ENCODE peak calls at places on chromosome 13, in six cellular contexts. V, X, I, P, W and Z are unnamed samples. For H3K9me3 and H3K36me3, the result is how much of the 10 kb centered on the place peaks cover.

GRCh38 chr13:31930901-31931522 is 100.6 kb upstream of the FRY start:
- DNase-seq in X (no peak), W (no peak), I (no peak), V (peak), P (no peak), Z (no peak)

GRCh38 chr13:79935121-79935520 is 405.8 kb downstream of the SPRY2 start:
- DNase-seq in I (no peak), X (no peak), P (no peak), W (no peak), V (no peak), Z (no peak)

GRCh38 chr13:25046985-25047660 is 48.8 kb upstream of the PABPC3 start:
- DNase-seq in V (peak), P (no peak), W (no peak), I (peak), X (no peak), Z (no peak)

GRCh38 chr13:94228781-94229180 is 250.7 kb downstream of the DCT start:
- DNase-seq in V (peak), X (no peak), W (no peak), I (no peak), P (no peak), Z (no peak)

GRCh38 chr13:26045123-26045522 is 6.7 kb downstream of the SHISA2 start:
- DNase-seq in X (no peak), I (no peak), V (no peak), W (no peak), P (no peak), Z (no peak)

GRCh38 chr13:99965329-99966000 is 6.1 kb downstream of the ZIC5 start:
- DNase-seq in X (no peak), I (peak), W (no peak), V (no peak), P (no peak), Z (no peak)

GRCh38 chr13:74289861-74290260 is 155.7 kb upstream of the KLF12 start:
- DNase-seq in X (no peak), W (no peak), I (no peak), V (no peak), P (no peak), Z (no peak)

GRCh38 chr13:25137624-25137892 is 34.5 kb downstream of the AMER2 start:
- DNase-seq in X (no peak), W (no peak), V (no peak), I (no peak), P (no peak), Z (no peak)

GRCh38 chr13:35630551-35631275 is 154.2 kb upstream of the MAB21L1 start:
- DNase-seq in W (no peak), X (no peak), P (no peak), V (peak), I (no peak), Z (peak)

GRCh38 chr13:75776550-75776949 is 140.4 kb downstream of the LMO7 start:
- DNase-seq in X (no peak), V (no peak), I (no peak), W (no peak), P (no peak), Z (no peak)

GRCh38 chr13:94073006-94073744 is 406.3 kb downstream of the DCT start:
- DNase-seq in X (no peak), V (peak), I (no peak), W (no peak), P (no peak), Z (no peak)

GRCh38 chr13:29594310-29594709 is 1.2 kb downstream of the SLC7A1 start:
- DNase-seq in P (no peak), X (peak), W (peak), I (peak), V (peak), Z (peak)

GRCh38 chr13:41590643-41591042 is 133.3 kb downstream of the RGCC start:
- DNase-seq in X (no peak), V (peak), I (no peak), P (no peak), W (no peak), Z (no peak)

GRCh38 chr13:75771818-75772217 is 135.7 kb downstream of the LMO7 start:
- DNase-seq in I (no peak), W (no peak), P (no peak), X (no peak), V (peak), Z (no peak)

GRCh38 chr13:67223024-67223423 is 7.1 kb downstream of the PCDH9 start:
- DNase-seq in W (no peak), X (no peak), V (peak), I (no peak), P (no peak), Z (no peak)

GRCh38 chr13:102225892-102226291 is 176.0 kb downstream of the FGF14 start:
- DNase-seq in P (no peak), W (no peak), I (no peak), X (no peak), V (no peak), Z (no peak)

GRCh38 chr13:39685652-39686051 is 30.2 kb downstream of the COG6 start:
- DNase-seq in V (no peak), W (no peak), I (no peak), X (no peak), P (no peak), Z (no peak)

GRCh38 chr13:39602614-39603366 is at the start of gene LHFPL6:
- DNase-seq in P (peak), W (no peak), V (peak), I (peak), X (peak), Z (peak)

GRCh38 chr13:49256841-49257240 is 9.1 kb downstream of the CDADC1 start:
- DNase-seq in P (no peak), X (no peak), V (peak), W (no peak), I (no peak), Z (no peak)

GRCh38 chr13:108227651-108228272 is 9.6 kb downstream of the ABHD13 start:
- DNase-seq in X (no peak), W (peak), I (no peak), V (peak), P (no peak), Z (peak)

DNA sequence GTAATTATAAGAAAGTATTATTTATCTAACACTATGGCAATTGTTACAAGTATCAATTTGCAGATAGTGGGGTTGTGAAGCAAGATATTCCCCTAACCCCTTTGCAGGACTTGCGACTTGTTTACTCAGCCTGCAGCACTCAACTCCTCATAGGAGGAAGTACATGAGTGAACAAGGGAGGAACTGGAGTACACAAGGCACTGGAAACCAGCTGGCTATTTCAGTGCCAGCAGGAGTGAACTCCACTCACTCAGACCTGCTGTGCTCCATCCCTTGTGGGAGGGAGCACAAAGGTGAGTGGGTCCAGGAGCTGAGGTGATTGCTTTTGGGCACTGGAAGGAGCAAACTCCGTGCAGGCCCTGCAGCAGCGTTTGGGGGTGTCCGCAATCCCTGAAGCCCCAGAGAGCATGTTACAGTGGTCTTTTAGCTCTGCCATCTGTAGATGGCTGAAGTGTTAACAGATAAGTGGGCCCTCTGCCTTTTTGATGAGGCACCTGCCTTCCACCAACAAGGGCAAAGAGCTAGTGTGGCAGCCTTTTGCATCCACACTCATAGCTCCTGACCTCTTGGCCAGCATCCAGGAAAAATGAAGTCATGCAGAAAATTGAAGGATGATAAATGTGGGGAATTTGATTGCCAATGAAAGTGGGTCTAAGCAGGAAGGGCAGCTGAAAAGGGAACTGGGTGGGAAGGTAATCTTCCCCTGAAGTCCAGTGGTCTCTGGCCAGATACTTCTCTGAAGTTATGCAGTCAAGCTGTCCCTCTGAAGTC is 802.2 kb upstream of the MIR17HG start:
- DNase-seq in W (no peak), V (peak), P (no peak), X (no peak), I (no peak), Z (no peak)
- H3K9me3 ChIP-seq in W (under half), V (under half), P (under half), X (under half), I (under half), Z (under half)

DNA sequence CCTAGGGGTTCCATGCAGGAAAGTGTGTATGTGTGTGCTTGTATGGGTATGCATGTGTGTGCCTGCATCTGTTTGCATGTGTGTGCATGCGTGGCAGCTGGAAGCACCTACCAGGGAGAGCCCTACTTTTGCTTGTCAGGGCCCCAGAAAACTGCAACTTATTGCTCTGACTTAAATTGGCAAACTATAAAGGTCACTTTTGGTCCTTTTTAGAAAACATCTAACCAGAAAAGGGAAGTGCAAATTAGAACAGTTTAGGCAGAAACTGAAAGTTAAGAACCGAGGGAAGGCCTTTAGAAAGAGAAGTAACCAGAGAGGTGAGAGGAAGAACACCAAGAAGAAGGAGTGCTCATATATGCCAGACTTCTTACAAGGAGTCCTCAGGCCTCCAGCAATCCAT is 32.5 kb downstream of the DLEU7 start:
- DNase-seq in P (no peak), V (no peak), X (no peak), W (no peak), I (no peak), Z (no peak)
- H3K4me3 ChIP-seq in P (no peak), V (no peak), X (no peak), W (no peak), I (no peak), Z (no peak)

DNA sequence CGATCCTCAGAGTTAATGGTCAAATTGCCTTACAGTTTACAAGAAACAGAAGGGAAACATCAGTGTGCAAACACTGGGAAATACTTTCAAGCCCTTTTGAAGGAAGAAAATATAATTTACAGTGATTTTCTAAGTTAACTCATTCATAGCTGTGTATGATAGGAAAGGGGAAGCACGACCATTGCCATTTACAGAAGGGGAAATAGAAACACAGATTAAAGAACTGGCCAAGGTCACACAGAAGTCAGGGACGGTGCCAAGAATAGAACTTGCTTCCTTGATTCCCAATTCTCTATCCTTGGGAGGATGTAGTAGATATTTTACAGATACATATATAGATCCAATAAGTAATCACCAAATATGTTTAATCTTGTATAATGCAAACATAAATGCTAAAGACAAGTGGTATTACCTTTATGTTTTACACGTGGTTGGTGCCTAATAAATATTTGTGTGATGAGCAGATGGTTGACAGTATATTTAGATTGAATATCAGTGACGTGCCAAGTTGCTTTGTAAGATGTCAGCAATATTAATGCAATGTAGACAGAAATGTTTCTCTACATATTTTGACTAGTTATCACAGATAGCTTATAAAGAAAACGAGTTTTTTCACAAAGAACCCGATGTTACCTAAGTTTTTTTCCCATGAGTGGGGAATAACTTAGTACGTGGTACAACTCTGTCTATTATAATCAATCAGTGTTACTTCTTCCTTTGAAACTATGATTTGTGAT is 73.1 kb downstream of the FLT1 start:
- DNase-seq in I (no peak), V (no peak), P (no peak), X (no peak), W (no peak), Z (no peak)
- H3K36me3 ChIP-seq in I (under half), V (under half), P (under half), X (under half), W (under half), Z (under half)

GRCh38 chr13:113955691-113956090 is 18.2 kb downstream of the C13orf46 start:
- DNase-seq in P (no peak), V (no peak), I (no peak), W (no peak), X (no peak), Z (no peak)
- H3K9me3 ChIP-seq in P (under half), V (under half), I (under half), W (under half), X (under half), Z (under half)

GRCh38 chr13:111279253-111279652 is 41.2 kb upstream of the TEX29 start:
- DNase-seq in X (no peak), V (no peak), W (no peak), I (no peak), P (no peak), Z (no peak)
- H3K4me3 ChIP-seq in X (no peak), V (no peak), W (no peak), I (no peak), P (no peak), Z (no peak)